ENCODE peak calls at places on chromosomes 11 and 22, in seven cellular contexts. T is heart right ventricle, A is mammary epithelial cell, J is fibroblast of mammary gland, Z is cardiac fibroblast, B is tibial nerve, I is fibroblast of lung. H is an unnamed sample.

GRCh38 chr22:22745225-22746060 is 101.0 kb downstream of the GGTLC2 start:
- DNase-seq in B (no peak), I (no peak), T (no peak), J (peak), A (no peak), Z (peak), H (no peak)

GRCh38 chr22:27726726-27727449 is 74.7 kb downstream of the MN1 start:
- DNase-seq in A (no peak), J (peak), Z (peak), B (no peak), T (peak), I (peak), H (peak)

GRCh38 chr22:30327864-30328345 is 1.2 kb upstream of the TBC1D10A start:
- DNase-seq in A (peak), J (no peak), B (no peak), Z (no peak), I (no peak), T (no peak), H (no peak)

GRCh38 chr22:18110194-18110943 is at the start of gene TUBA8:
- DNase-seq in B (no peak), A (peak), I (peak), Z (peak), J (no peak), T (peak), H (peak)

GRCh38 chr11:34147581-34147980 is 42.2 kb downstream of the NAT10 start:
- DNase-seq in A (no peak), T (no peak), J (no peak), Z (no peak), I (no peak), B (no peak), H (no peak)

GRCh38 chr11:14190992-14191773 is 167.8 kb downstream of the RRAS2 start:
- DNase-seq in I (peak), T (no peak), B (no peak), J (no peak), A (no peak), Z (peak), H (no peak)

GRCh38 chr22:35288116-35288515 is 11.6 kb upstream of the TOM1 start:
- DNase-seq in B (no peak), I (no peak), T (no peak), A (no peak), Z (no peak), J (no peak), H (no peak)

GRCh38 chr11:121112498-121113455 is 11.7 kb downstream of the TECTA start:
- DNase-seq in Z (peak), B (peak), J (peak), A (peak), T (peak), I (peak), H (peak)

GRCh38 chr11:59802639-59803176 is 7.9 kb downstream of the MRPL16 start:
- DNase-seq in T (no peak), J (peak), A (peak), I (peak), B (no peak), Z (peak), H (peak)

GRCh38 chr11:128848815-128849455 is 18.2 kb downstream of the KCNJ1 start:
- DNase-seq in I (peak), A (no peak), T (peak), Z (peak), B (no peak), J (peak), H (peak)

GRCh38 chr11:133906241-133906640 is 50.5 kb downstream of the IGSF9B start:
- DNase-seq in B (no peak), J (no peak), Z (no peak), T (no peak), A (no peak), I (no peak), H (no peak)

GRCh38 chr11:119828819-119829218 is 99.8 kb upstream of the NECTIN1 start:
- DNase-seq in T (no peak), I (no peak), B (no peak), Z (no peak), A (no peak), J (no peak), H (no peak)

GRCh38 chr22:32619614-32620426 is 145.2 kb downstream of the FBXO7 start:
- DNase-seq in A (peak), T (peak), J (peak), Z (peak), I (peak), B (peak), H (peak)

GRCh38 chr11:100778386-100778785 is 91.3 kb downstream of the ARHGAP42 start:
- DNase-seq in J (no peak), I (no peak), T (no peak), B (no peak), A (no peak), Z (no peak), H (no peak)

GRCh38 chr11:44071157-44071556 is 5.1 kb downstream of the ACCS start:
- DNase-seq in I (no peak), Z (no peak), J (no peak), T (no peak), A (no peak), B (no peak), H (no peak)

DNA sequence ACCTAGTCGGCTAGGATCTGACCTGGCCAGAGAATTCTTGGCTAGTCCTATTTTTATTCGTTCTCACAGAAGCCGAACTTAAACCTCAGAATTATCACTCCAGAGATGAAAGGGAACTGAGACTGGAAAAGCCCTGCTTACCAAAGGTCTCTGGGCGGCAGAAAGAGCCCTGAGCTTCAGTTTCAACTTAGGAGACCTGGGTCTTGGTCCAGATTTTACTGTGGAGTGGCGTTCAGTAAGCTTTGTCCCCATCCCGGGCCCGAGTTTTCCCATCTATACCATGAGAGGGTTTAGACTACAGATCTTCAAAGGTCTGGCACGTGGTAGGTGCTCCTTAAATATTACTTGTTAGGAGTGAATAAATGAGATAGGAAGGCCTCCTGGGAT is 529 bp downstream of the NEU3 start:
- DNase-seq in A (peak), B (no peak), J (no peak), I (peak), Z (peak), T (no peak), H (peak)
- H3K4me3 ChIP-seq in A (peak), B (peak), J (peak), I (peak), Z (peak), T (peak), H (peak)

GRCh38 chr11:28107726-28108618 is at the start of the genes KIF18A and METTL15:
- DNase-seq in I (peak), J (peak), A (peak), T (peak), B (peak), Z (peak), H (peak)
- H3K4me3 ChIP-seq in I (peak), J (peak), A (peak), T (peak), B (peak), Z (peak), H (peak)

GRCh38 chr11:72738199-72739141 is 13.7 kb downstream of the ARAP1 start:
- DNase-seq in I (peak), T (no peak), J (peak), Z (peak), A (no peak), B (no peak), H (no peak)
- H3K4me3 ChIP-seq in I (no peak), T (peak), J (no peak), Z (no peak), A (no peak), B (peak), H (no peak)

DNA sequence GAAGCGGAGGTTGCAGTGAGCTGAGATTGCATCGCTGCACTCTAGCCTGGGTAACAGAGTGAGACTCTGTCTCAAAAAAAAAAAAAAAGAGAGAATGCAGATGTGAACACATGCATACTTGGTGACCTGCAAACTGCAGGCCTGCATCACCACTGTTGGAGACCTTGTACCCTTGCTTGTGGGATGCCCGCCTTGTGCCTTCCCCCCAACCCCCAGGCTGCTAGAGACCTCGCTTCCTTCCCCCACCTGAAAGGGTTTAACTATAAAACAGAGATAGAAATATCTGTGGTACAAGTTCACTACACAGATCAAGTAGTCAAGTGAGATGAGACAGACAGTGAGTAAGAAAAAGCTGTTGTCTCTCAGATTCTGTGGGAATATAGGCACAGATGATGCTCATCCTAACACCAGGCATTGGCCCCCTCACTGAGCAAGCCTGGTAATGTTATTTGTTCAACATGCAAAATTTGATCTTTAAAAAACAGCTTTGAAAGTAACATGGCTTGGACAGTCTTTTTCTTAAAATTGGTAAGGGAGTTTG is 32.3 kb downstream of the TNRC6B start:
- DNase-seq in Z (no peak), I (no peak), B (no peak), T (no peak), A (no peak), J (no peak), H (no peak)
- H3K4me3 ChIP-seq in Z (no peak), I (no peak), B (no peak), T (no peak), A (no peak), J (no peak), H (no peak)